ENCODE peak calls at places on chromosomes 5 and 9, in seven cellular contexts. Q is A172, S is NCI-H1092, U is KG1, Y is amniotic epithelial cell, G is thoracic aorta, D is fibroblast of pulmonary artery. E is an unnamed sample.

GRCh38 chr5:2813678-2814077 is 62.2 kb upstream of the IRX2 start:
- DNase-seq in Q (no peak), S (no peak), D (no peak), Y (no peak), U (no peak), G (no peak), E (no peak)

GRCh38 chr5:177421046-177421798 is 5.3 kb upstream of the GRK6 start:
- DNase-seq in U (no peak), D (no peak), G (no peak), S (no peak), Y (no peak), Q (no peak), E (no peak)

GRCh38 chr9:127801955-127802575 is 617 bp upstream of the FPGS start:
- DNase-seq in D (peak), G (no peak), Q (no peak), S (no peak), U (no peak), Y (peak), E (no peak)

GRCh38 chr9:34220218-34220617 is 41.4 kb downstream of the UBAP1 start:
- DNase-seq in S (no peak), Y (no peak), G (no peak), D (no peak), U (no peak), Q (no peak), E (no peak)

GRCh38 chr9:115400801-115401200 is 282.8 kb upstream of the TNC start:
- DNase-seq in Q (no peak), D (no peak), U (no peak), S (no peak), Y (peak), G (no peak), E (peak)

GRCh38 chr5:112420111-112420864 is 1.2 kb upstream of the EPB41L4A start:
- DNase-seq in Y (peak), Q (peak), G (peak), S (peak), U (no peak), D (peak), E (peak)

GRCh38 chr9:79986437-79986836 is 414.7 kb downstream of the TLE4 start:
- DNase-seq in S (no peak), D (no peak), Y (no peak), U (no peak), Q (no peak), G (no peak), E (no peak)

GRCh38 chr5:153965102-153965645 is 73.5 kb downstream of the FAM114A2 start:
- DNase-seq in Y (peak), D (peak), G (no peak), S (peak), U (peak), Q (peak), E (peak)

GRCh38 chr9:120555884-120556283 is 24.1 kb downstream of the CDK5RAP2 start:
- DNase-seq in D (no peak), Q (no peak), S (no peak), U (peak), G (no peak), Y (no peak), E (no peak)

GRCh38 chr9:4009006-4009511 is 290.8 kb downstream of the GLIS3 start:
- DNase-seq in D (no peak), U (no peak), G (no peak), Y (no peak), Q (no peak), S (no peak), E (no peak)

GRCh38 chr5:15266265-15266664 is 233.7 kb upstream of the FBXL7 start:
- DNase-seq in U (no peak), Q (no peak), D (no peak), S (no peak), G (no peak), Y (no peak), E (no peak)

GRCh38 chr9:72353455-72354116 is 11.4 kb downstream of the ZFAND5 start:
- DNase-seq in D (no peak), Q (no peak), G (no peak), S (no peak), Y (no peak), U (no peak), E (no peak)

GRCh38 chr5:108801776-108802175 is 54.1 kb downstream of the FER start:
- DNase-seq in G (no peak), Q (peak), D (peak), Y (peak), S (no peak), U (no peak), E (peak)

GRCh38 chr9:126860757-126861466 is 473 bp downstream of the ZBTB34 start:
- DNase-seq in Q (no peak), S (no peak), D (no peak), G (no peak), Y (no peak), U (no peak), E (no peak)

GRCh38 chr9:70131296-70131695 is 87.6 kb downstream of the MAMDC2 start:
- DNase-seq in G (no peak), D (no peak), S (no peak), U (no peak), Q (no peak), Y (no peak), E (no peak)

GRCh38 chr9:123996731-123997421 is 14.7 kb upstream of the LHX2 start:
- DNase-seq in Y (no peak), G (no peak), D (peak), U (no peak), Q (peak), S (no peak), E (no peak)

GRCh38 chr5:172235132-172235780 is 41.3 kb downstream of the EFCAB9 start:
- DNase-seq in D (peak), Q (no peak), U (peak), G (no peak), S (no peak), Y (peak), E (no peak)

GRCh38 chr9:128120061-128120740 is 7.3 kb downstream of the PTGES2 start:
- DNase-seq in U (no peak), Y (no peak), Q (no peak), G (no peak), S (no peak), D (no peak), E (no peak)

GRCh38 chr5:135149229-135149955 is 115.4 kb upstream of the PITX1 start:
- DNase-seq in D (no peak), Q (no peak), G (no peak), Y (no peak), U (no peak), S (no peak), E (no peak)

GRCh38 chr5:1059884-1060263 is 51.3 kb downstream of the NKD2 start:
- DNase-seq in Y (no peak), D (no peak), G (no peak), Q (no peak), S (no peak), U (no peak), E (no peak)

GRCh38 chr5:80592105-80592504 is 22.0 kb upstream of the ANKRD34B start:
- DNase-seq in S (no peak), Q (no peak), G (no peak), U (no peak), D (no peak), Y (no peak), E (no peak)

GRCh38 chr9:116992870-116993269 is 305.8 kb downstream of the TRIM32 start:
- DNase-seq in Y (no peak), U (no peak), D (no peak), S (no peak), G (no peak), Q (no peak), E (no peak)

GRCh38 chr9:133968966-133969617 is 23.0 kb downstream of the VAV2 start:
- DNase-seq in G (no peak), Y (no peak), D (no peak), S (no peak), U (no peak), Q (no peak), E (no peak)

GRCh38 chr9:27109621-27110020 is 596 bp downstream of the TEK start:
- DNase-seq in Y (no peak), G (no peak), S (no peak), Q (no peak), D (no peak), U (no peak), E (no peak)

GRCh38 chr9:124008307-124008854 is 3.2 kb upstream of the LHX2 start:
- DNase-seq in D (no peak), Y (no peak), U (no peak), S (no peak), Q (peak), G (no peak), E (no peak)

GRCh38 chr5:137461636-137462596 is 37.2 kb downstream of the SPOCK1 start:
- DNase-seq in Q (no peak), D (no peak), S (no peak), Y (no peak), G (no peak), U (no peak), E (no peak)

GRCh38 chr9:126049088-126049487 is 277.5 kb upstream of the MVB12B start:
- DNase-seq in S (no peak), Q (no peak), U (no peak), D (no peak), G (no peak), Y (no peak), E (no peak)

GRCh38 chr9:77606526-77606925 is 41.6 kb downstream of the GNA14 start:
- DNase-seq in S (no peak), D (no peak), Y (no peak), Q (no peak), G (no peak), U (no peak), E (no peak)

GRCh38 chr5:96254980-96255681 is 177.9 kb downstream of the PCSK1 start:
- DNase-seq in D (peak), G (no peak), Q (peak), Y (peak), U (no peak), S (no peak), E (peak)

GRCh38 chr9:124392855-124393460 is 22.3 kb downstream of the PSMB7 start:
- DNase-seq in Y (peak), Q (peak), U (no peak), D (peak), G (no peak), S (no peak), E (peak)

GRCh38 chr9:12633016-12633765 is 60.0 kb upstream of the TYRP1 start:
- DNase-seq in G (no peak), Q (no peak), S (no peak), D (no peak), U (no peak), Y (no peak), E (no peak)

GRCh38 chr9:86674475-86674874 is 272.8 kb downstream of the GAS1 start:
- DNase-seq in G (no peak), U (no peak), Q (no peak), Y (no peak), S (no peak), D (no peak), E (no peak)

GRCh38 chr9:101309139-101309538 is 75.7 kb downstream of the BAAT start:
- DNase-seq in S (no peak), G (no peak), Y (no peak), U (no peak), Q (no peak), D (no peak), E (no peak)

GRCh38 chr5:146240951-146241350 is 37.5 kb downstream of the RBM27 start:
- DNase-seq in Q (no peak), D (no peak), Y (no peak), G (no peak), S (no peak), U (no peak), E (no peak)

GRCh38 chr5:41143124-41143523 is 70.2 kb downstream of the C6 start:
- DNase-seq in G (no peak), Y (no peak), D (no peak), U (no peak), S (no peak), Q (no peak), E (no peak)

GRCh38 chr9:35501941-35502340 is 12.0 kb downstream of the RUSC2 start:
- DNase-seq in U (no peak), S (no peak), D (no peak), Y (no peak), G (no peak), Q (no peak), E (no peak)

GRCh38 chr5:37771731-37772130 is 68.1 kb downstream of the GDNF start:
- DNase-seq in U (no peak), G (no peak), Y (peak), Q (peak), D (peak), S (no peak), E (peak)

GRCh38 chr5:22754155-22754554 is 99.0 kb downstream of the CDH12 start:
- DNase-seq in S (no peak), D (no peak), G (no peak), Q (no peak), Y (no peak), U (no peak), E (no peak)

E was measured in fibroblast of the conjunctiva.